ENCODE peak calls at places on chromosomes 3 and 15, in eight cellular contexts. Y is lung microvascular endothelial cell; L is stimulated activated CD4-positive, alpha-beta T cell treated with anti-CD3 and anti-CD28 coated beads, Interleukin-1b, Interleukin-23, amount 100 ng/mL, for 4 hours; N is H54; G is activated T-helper 9 cell treated with anti-CD3 and anti-CD28 coated beads, Interleukin-2, amount 50 U/mL, for 16 hours; O is brain microvascular endothelial cell; C is aorta; D is cardiac fibroblast. B is an unnamed sample.

GRCh38 chr3:37989821-37990480 is 635 bp upstream of the VILL start:
- DNase-seq in Y (no peak), L (no peak), N (no peak), G (no peak), O (no peak), C (peak; percentile 32), D (no peak), B (no peak)

GRCh38 chr3:46713048-46713897 is 4.4 kb downstream of the PRSS50 start:
- DNase-seq in Y (no peak), L (no peak), N (no peak), G (no peak), O (no peak), C (peak; percentile 61), D (no peak), B (no peak)

GRCh38 chr3:58101499-58102370 is 93.5 kb downstream of the FLNB start:
- DNase-seq in Y (no peak), L (no peak), N (no peak), G (no peak), O (no peak), C (no peak), D (no peak), B (no peak)

GRCh38 chr15:57647791-57648130 is 56.1 kb downstream of the MYZAP start:
- DNase-seq in Y (peak; percentile 69), L (no peak), N (no peak), G (no peak), O (peak; percentile 7), C (no peak), D (peak; percentile 22), B (no peak)

GRCh38 chr3:115292677-115293076 is 145.6 kb upstream of the ZBTB20 start:
- DNase-seq in Y (no peak), L (no peak), N (no peak), G (no peak), O (no peak), C (no peak), D (no peak), B (no peak)

GRCh38 chr3:70882104-70882503 is 569.7 kb upstream of the MDFIC2 start:
- DNase-seq in Y (peak; percentile 29), L (no peak), N (no peak), G (no peak), O (no peak), C (no peak), D (peak; percentile 56), B (no peak)

GRCh38 chr3:32442766-32443165 is 51.1 kb downstream of the CMTM7 start:
- DNase-seq in Y (no peak), L (no peak), N (no peak), G (no peak), O (no peak), C (no peak), D (peak; percentile 51), B (no peak)

GRCh38 chr3:9088431-9089353 is 125.4 kb upstream of the RAD18 start:
- DNase-seq in Y (no peak), L (no peak), N (peak; percentile 19), G (no peak), O (no peak), C (peak; percentile 58), D (peak; percentile 13), B (no peak)

GRCh38 chr15:79436037-79436780 is 4.1 kb downstream of the MINAR1 start:
- DNase-seq in Y (no peak), L (no peak), N (no peak), G (no peak), O (no peak), C (no peak), D (no peak), B (no peak)

GRCh38 chr15:79815468-79815867 is 81.3 kb downstream of the MTHFS start:
- DNase-seq in Y (no peak), L (no peak), N (no peak), G (no peak), O (no peak), C (no peak), D (no peak), B (no peak)